ENCODE peak calls at places on chromosomes 5 and 9, in ten cellular contexts. Y is fibroblast of lung, A is endothelial cell, Z is lung, D is dorsolateral prefrontal cortex, W is WERI-Rb-1, N is psoas muscle, S is HFF-Myc, V is brain microvascular endothelial cell, C is pancreas. M is an unnamed sample.

GRCh38 chr5:167128581-167128980 is 1162.9 kb upstream of the WWC1 start:
- DNase-seq in W (no peak), V (no peak), A (no peak), D (no peak), Z (no peak), S (no peak), N (no peak), Y (no peak), C (no peak), M (no peak)

GRCh38 chr5:137395011-137395755 is 103.9 kb downstream of the SPOCK1 start:
- DNase-seq in S (peak), Z (no peak), N (no peak), Y (peak), D (no peak), W (no peak), V (no peak), C (no peak), A (no peak), M (no peak)

GRCh38 chr5:146703899-146704298 is 174.7 kb downstream of the PPP2R2B start:
- DNase-seq in D (no peak), W (no peak), N (no peak), Z (no peak), Y (peak), A (no peak), S (no peak), V (no peak), C (no peak), M (no peak)

GRCh38 chr5:24789631-24790354 is 145.0 kb upstream of the CDH10 start:
- DNase-seq in S (no peak), N (no peak), V (no peak), C (no peak), Y (peak), D (no peak), Z (no peak), A (no peak), W (no peak), M (no peak)

GRCh38 chr5:172533058-172533398 is 78.7 kb upstream of the SH3PXD2B start:
- DNase-seq in A (no peak), N (no peak), D (no peak), Y (no peak), S (no peak), W (no peak), V (no peak), C (no peak), Z (peak), M (no peak)

GRCh38 chr5:149887622-149888183 is 56.9 kb downstream of the PDE6A start:
- DNase-seq in C (no peak), W (no peak), A (no peak), S (peak), D (no peak), N (no peak), V (peak), Y (peak), Z (no peak), M (no peak)

GRCh38 chr5:61082516-61083280 is 79.6 kb downstream of the SMIM15 start:
- DNase-seq in S (no peak), V (no peak), Z (no peak), N (no peak), D (no peak), C (no peak), Y (peak), A (no peak), W (no peak), M (no peak)

GRCh38 chr5:58399951-58400350 is 59.9 kb downstream of the PLK2 start:
- DNase-seq in N (no peak), D (no peak), Y (no peak), S (no peak), W (no peak), V (no peak), C (no peak), Z (no peak), A (no peak), M (no peak)

GRCh38 chr5:87411586-87412416 is 929 bp downstream of the CCNH start:
- DNase-seq in N (no peak), V (no peak), Y (peak), A (peak), Z (no peak), W (no peak), S (no peak), C (no peak), D (no peak), M (peak)

GRCh38 chr5:174816858-174817257 is 92.5 kb downstream of the MSX2 start:
- DNase-seq in N (no peak), C (no peak), S (no peak), A (no peak), Y (no peak), W (no peak), Z (no peak), D (no peak), V (no peak), M (no peak)

GRCh38 chr5:151961557-151961956 is 36.9 kb upstream of the GLRA1 start:
- DNase-seq in Z (no peak), S (no peak), C (no peak), Y (peak), A (no peak), D (no peak), V (peak), W (no peak), N (no peak), M (no peak)

GRCh38 chr9:136786451-136786850 is 4.7 kb upstream of the TMEM141 start:
- DNase-seq in Y (no peak), C (no peak), W (no peak), Z (no peak), D (peak), S (no peak), A (no peak), V (no peak), N (no peak), M (no peak)

GRCh38 chr5:143205386-143205785 is 198.1 kb downstream of the NR3C1 start:
- DNase-seq in C (no peak), S (no peak), Z (no peak), N (no peak), Y (peak), W (no peak), D (no peak), A (no peak), V (peak), M (no peak)

GRCh38 chr9:135521608-135522095 is 412 bp downstream of the LCN1 start:
- DNase-seq in S (no peak), N (no peak), Y (no peak), C (no peak), V (no peak), W (no peak), A (no peak), Z (no peak), D (no peak), M (no peak)

GRCh38 chr5:152349683-152350526 is 55.2 kb downstream of the NMUR2 start:
- DNase-seq in D (peak), N (no peak), V (peak), W (peak), A (peak), S (no peak), Z (peak), Y (peak), C (peak), M (no peak)

GRCh38 chr5:78734094-78734845 is 85.7 kb upstream of the LHFPL2 start:
- DNase-seq in D (no peak), S (no peak), C (no peak), Z (no peak), Y (no peak), N (no peak), W (no peak), A (no peak), V (no peak), M (no peak)

GRCh38 chr9:133354766-133355165 is 1.5 kb downstream of the SURF1 start:
- DNase-seq in Z (no peak), A (no peak), W (peak), V (no peak), N (no peak), Y (no peak), C (no peak), S (no peak), D (no peak), M (no peak)

GRCh38 chr5:109945097-109945678 is 255.5 kb downstream of the MAN2A1 start:
- DNase-seq in C (no peak), W (no peak), V (no peak), A (no peak), Y (peak), S (no peak), D (no peak), N (no peak), Z (no peak), M (no peak)

GRCh38 chr9:137226338-137227056 is 805 bp upstream of the RNF224 start:
- DNase-seq in Z (no peak), C (peak), D (no peak), A (no peak), Y (no peak), S (no peak), N (no peak), W (no peak), V (no peak), M (no peak)

GRCh38 chr5:74556631-74557595 is 83.6 kb downstream of the ENC1 start:
- DNase-seq in W (peak), A (no peak), D (no peak), V (no peak), C (no peak), Y (no peak), S (no peak), N (no peak), Z (no peak), M (no peak)

GRCh38 chr5:108788142-108788541 is 40.4 kb downstream of the FER start:
- DNase-seq in A (no peak), D (peak), S (no peak), W (no peak), V (no peak), C (no peak), Z (peak), Y (no peak), N (peak), M (no peak)

GRCh38 chr9:134165357-134166315 is 1.3 kb upstream of the RNU6ATAC start:
- DNase-seq in Z (peak), Y (peak), D (peak), V (no peak), W (peak), C (peak), N (peak), A (no peak), S (no peak), M (peak)

GRCh38 chr5:143108498-143109128 is 294.9 kb downstream of the NR3C1 start:
- DNase-seq in C (peak), D (no peak), N (no peak), W (peak), S (no peak), Z (peak), A (no peak), V (no peak), Y (no peak), M (peak)

GRCh38 chr9:95641591-95641990 is 124.8 kb upstream of the PTCH1 start:
- DNase-seq in C (no peak), A (no peak), V (peak), N (no peak), W (no peak), D (no peak), Z (no peak), S (no peak), Y (no peak), M (no peak)

GRCh38 chr5:98463222-98463621 is 310.2 kb upstream of the RGMB start:
- DNase-seq in W (no peak), A (no peak), Z (no peak), D (no peak), V (no peak), S (no peak), N (no peak), C (no peak), Y (no peak), M (no peak)

GRCh38 chr9:136051568-136052432 is 43.3 kb downstream of the NACC2 start:
- DNase-seq in S (peak), V (peak), D (peak), A (no peak), N (no peak), W (peak), C (peak), Y (peak), Z (peak), M (peak)

GRCh38 chr9:89422151-89422918 is 75.6 kb downstream of the SEMA4D start:
- DNase-seq in V (peak), Y (peak), Z (no peak), D (no peak), C (no peak), S (no peak), A (no peak), W (no peak), N (no peak), M (no peak)

GRCh38 chr5:177317959-177318377 is 6.3 kb upstream of the MXD3 start:
- DNase-seq in S (peak), Y (peak), V (peak), W (peak), C (no peak), D (peak), N (peak), A (peak), Z (peak), M (peak)

GRCh38 chr5:180785151-180785781 is 17.3 kb downstream of the MGAT1 start:
- DNase-seq in A (no peak), D (no peak), S (no peak), W (no peak), Z (no peak), C (peak), V (peak), N (no peak), Y (peak), M (no peak)

GRCh38 chr5:96868603-96869371 is 7.5 kb upstream of the ERAP2 start:
- DNase-seq in W (peak), D (no peak), V (peak), Y (peak), C (no peak), S (no peak), A (peak), N (no peak), Z (no peak), M (peak)

GRCh38 chr5:77087484-77088291 is 603 bp upstream of the ZBED3 start:
- DNase-seq in Z (peak), Y (peak), V (no peak), D (no peak), S (no peak), N (peak), A (no peak), C (peak), W (no peak), M (peak)

GRCh38 chr5:142404046-142404477 is 79.2 kb upstream of the SPRY4 start:
- DNase-seq in Z (no peak), Y (no peak), C (no peak), N (no peak), V (peak), A (no peak), S (no peak), D (no peak), W (no peak), M (no peak)

GRCh38 chr5:53490747-53491146 is 10.3 kb downstream of the FST start:
- DNase-seq in N (no peak), S (peak), W (no peak), V (peak), Y (peak), A (no peak), Z (no peak), C (no peak), D (no peak), M (no peak)

DNA sequence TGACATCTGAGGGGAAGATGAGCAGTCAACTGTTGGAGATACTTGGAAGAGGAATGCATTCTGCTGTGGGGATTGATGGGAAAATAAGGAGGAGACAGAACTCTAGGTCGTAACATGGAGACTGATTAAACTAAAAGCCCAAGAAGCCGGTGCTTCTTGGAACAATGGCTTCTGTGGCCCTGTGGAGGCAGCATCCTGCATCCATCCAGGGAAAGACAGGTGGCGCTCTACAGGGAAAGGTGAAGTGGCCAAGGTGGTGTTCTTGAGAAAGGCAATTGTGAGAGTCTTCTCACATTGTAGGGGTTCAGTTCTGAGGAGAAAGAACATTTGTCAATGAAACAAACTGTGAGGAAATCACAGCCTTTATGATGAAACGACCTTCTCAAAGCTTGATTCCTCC is 31.2 kb downstream of the ZFAND5 start:
- DNase-seq in W (peak), C (no peak), A (no peak), D (no peak), V (no peak), N (no peak), Y (no peak), S (no peak), Z (no peak), M (no peak)
- TF ChIP-seq CTCF in W (peak), C (no peak), A (no peak), D (no peak), V (peak), N (peak), Y (no peak), S (peak), Z (no peak), M (no peak)

DNA sequence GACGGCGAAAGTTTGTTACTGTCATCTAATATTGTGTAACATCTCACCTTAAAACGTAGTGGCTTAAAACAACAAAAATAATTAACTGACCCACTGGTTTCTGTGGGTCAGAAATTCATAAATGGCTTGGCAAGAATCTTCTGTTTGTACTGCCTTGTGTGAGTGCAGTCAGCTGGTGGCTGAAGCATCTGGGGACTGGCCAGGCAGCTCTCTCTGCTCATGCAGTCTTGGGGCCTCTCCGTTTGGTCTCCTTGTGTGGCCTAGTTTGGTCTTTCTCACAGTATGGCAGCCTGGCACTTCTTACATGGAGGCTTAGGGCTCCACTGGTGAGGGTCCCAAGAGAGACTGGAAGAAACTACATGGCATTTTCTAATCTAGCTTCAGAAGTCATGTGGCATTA is 49.0 kb upstream of the CTXN3 start:
- DNase-seq in A (no peak), S (no peak), C (no peak), Y (no peak), V (no peak), D (no peak), Z (no peak), W (no peak), N (no peak), M (no peak)
- TF ChIP-seq CTCF in A (no peak), S (no peak), C (no peak), Y (no peak), V (no peak), D (no peak), Z (no peak), W (no peak), N (no peak), M (no peak)

GRCh38 chr5:112532654-112533314 is 113.7 kb upstream of the EPB41L4A start:
- DNase-seq in Z (no peak), C (no peak), N (no peak), V (no peak), D (no peak), Y (no peak), A (no peak), S (no peak), W (no peak), M (no peak)

GRCh38 chr5:112533315-112533867 is 114.3 kb upstream of the EPB41L4A start:
- DNase-seq in Y (no peak), W (no peak), S (no peak), N (no peak), D (no peak), Z (no peak), V (no peak), A (no peak), C (no peak), M (no peak)

GRCh38 chr5:112525217-112525616 is 106.1 kb upstream of the EPB41L4A start:
- DNase-seq in W (no peak), V (no peak), A (no peak), Z (no peak), Y (no peak), D (no peak), S (no peak), C (no peak), N (no peak), M (no peak)

GRCh38 chr5:112528928-112529327 is 109.9 kb upstream of the EPB41L4A start:
- DNase-seq in A (no peak), W (no peak), C (no peak), S (no peak), D (no peak), N (no peak), Z (no peak), Y (no peak), V (no peak), M (no peak)

GRCh38 chr5:112529525-112529924 is 110.4 kb upstream of the EPB41L4A start:
- DNase-seq in Y (no peak), Z (no peak), W (no peak), S (no peak), A (no peak), V (no peak), D (no peak), N (no peak), C (no peak), M (no peak)
- TF ChIP-seq CTCF in Y (no peak), Z (no peak), W (peak), S (no peak), A (no peak), V (peak), D (peak), N (no peak), C (no peak), M (no peak)

DNA sequence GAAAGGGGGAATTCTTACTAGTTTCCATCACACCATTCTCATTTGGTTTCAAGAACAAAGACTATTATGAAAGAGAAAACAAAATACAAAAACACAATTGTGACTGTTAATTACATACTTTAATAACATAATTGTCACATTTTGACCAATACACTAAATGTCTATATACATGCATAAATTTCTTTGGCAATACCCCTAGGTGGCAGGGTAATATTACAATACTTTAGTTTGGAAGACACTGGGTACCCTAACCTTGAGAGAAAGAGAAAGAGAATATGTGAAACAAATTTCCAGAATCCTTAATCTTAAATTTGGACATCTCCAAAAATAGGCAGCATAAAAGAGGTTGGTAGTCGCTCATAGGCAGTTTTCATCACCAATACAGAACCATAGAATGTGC is 619.6 kb upstream of the ADAMTS16 start:
- DNase-seq in W (no peak), A (no peak), S (no peak), C (no peak), D (no peak), Z (no peak), V (no peak), N (no peak), Y (no peak), M (no peak)
- TF ChIP-seq CTCF in W (no peak), A (no peak), S (no peak), C (no peak), D (no peak), Z (no peak), V (no peak), N (no peak), Y (no peak), M (peak)

DNA sequence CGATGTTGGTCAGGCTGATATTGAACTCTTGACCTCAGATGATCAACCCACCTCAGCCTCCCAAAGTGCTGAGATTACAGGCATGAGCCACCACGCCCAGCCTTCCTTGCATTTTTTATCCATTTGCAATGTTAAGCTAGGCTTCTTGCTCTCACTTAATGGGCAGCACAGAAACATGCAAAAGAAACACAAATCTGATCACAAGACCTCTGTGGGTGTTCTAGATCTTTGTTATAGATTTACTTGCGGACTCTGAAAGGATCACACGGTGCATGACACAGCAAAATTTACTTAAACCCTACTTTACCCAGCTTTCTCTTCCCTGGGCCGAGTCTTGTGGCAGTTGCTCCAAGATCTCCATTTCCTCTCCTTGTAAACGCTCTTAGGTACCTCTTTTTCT is 71.3 kb downstream of the PSAT1 start:
- DNase-seq in W (no peak), C (no peak), D (no peak), S (no peak), V (no peak), Y (peak), Z (no peak), A (no peak), N (no peak), M (no peak)
- TF ChIP-seq CTCF in W (no peak), C (no peak), D (no peak), S (no peak), V (no peak), Y (no peak), Z (no peak), A (no peak), N (no peak), M (no peak)

M was measured in prostate gland.